ENCODE peak calls at places on chromosome 7, in ten cellular contexts. One of them, this sample, is unnamed.

GRCh38 chr7:42315631-42316030 is 78.6 kb upstream of the GLI3 start:
- DNase-seq in stimulated activated CD4-positive, alpha-beta T cell treated with anti-CD3 and anti-CD28 coated beads, Interleukin-2, amount 100 ng/mL, for 48 hours: no peak
- DNase-seq in effector CD4-positive, alpha-beta T cell: no peak
- DNase-seq in GM13976: no peak
- DNase-seq in activated naive CD8-positive, alpha-beta T cell treated with anti-CD3 and anti-CD28 coated beads, Interleukin-2, amount 50 U/mL, for 24 hours: no peak
- DNase-seq in NAMALWA: peak
- DNase-seq in ACHN: no peak
- DNase-seq in fibroblast of the conjunctiva: no peak
- DNase-seq in IMR-90: peak
- DNase-seq in iris pigment epithelial cell: peak
- DNase-seq in this sample: no peak

GRCh38 chr7:94477878-94478277 is 31.7 kb upstream of the CASD1 start:
- DNase-seq in GM13976: no peak
- DNase-seq in NAMALWA: no peak
- DNase-seq in effector CD4-positive, alpha-beta T cell: no peak
- DNase-seq in activated naive CD8-positive, alpha-beta T cell treated with anti-CD3 and anti-CD28 coated beads, Interleukin-2, amount 50 U/mL, for 24 hours: no peak
- DNase-seq in ACHN: no peak
- DNase-seq in fibroblast of the conjunctiva: no peak
- DNase-seq in IMR-90: no peak
- DNase-seq in iris pigment epithelial cell: no peak
- DNase-seq in stimulated activated CD4-positive, alpha-beta T cell treated with anti-CD3 and anti-CD28 coated beads, Interleukin-2, amount 100 ng/mL, for 48 hours: no peak
- DNase-seq in this sample: no peak

GRCh38 chr7:74586258-74587200 is 71.0 kb upstream of the GTF2I start:
- DNase-seq in effector CD4-positive, alpha-beta T cell: no peak
- DNase-seq in stimulated activated CD4-positive, alpha-beta T cell treated with anti-CD3 and anti-CD28 coated beads, Interleukin-2, amount 100 ng/mL, for 48 hours: no peak
- DNase-seq in iris pigment epithelial cell: peak
- DNase-seq in IMR-90: no peak
- DNase-seq in ACHN: peak
- DNase-seq in GM13976: no peak
- DNase-seq in fibroblast of the conjunctiva: no peak
- DNase-seq in activated naive CD8-positive, alpha-beta T cell treated with anti-CD3 and anti-CD28 coated beads, Interleukin-2, amount 50 U/mL, for 24 hours: no peak
- DNase-seq in NAMALWA: no peak
- DNase-seq in this sample: no peak

GRCh38 chr7:106566672-106567071 is 94.3 kb downstream of the CCDC71L start:
- DNase-seq in IMR-90: no peak
- DNase-seq in effector CD4-positive, alpha-beta T cell: no peak
- DNase-seq in NAMALWA: no peak
- DNase-seq in activated naive CD8-positive, alpha-beta T cell treated with anti-CD3 and anti-CD28 coated beads, Interleukin-2, amount 50 U/mL, for 24 hours: no peak
- DNase-seq in GM13976: no peak
- DNase-seq in stimulated activated CD4-positive, alpha-beta T cell treated with anti-CD3 and anti-CD28 coated beads, Interleukin-2, amount 100 ng/mL, for 48 hours: no peak
- DNase-seq in iris pigment epithelial cell: no peak
- DNase-seq in ACHN: no peak
- DNase-seq in fibroblast of the conjunctiva: peak
- DNase-seq in this sample: no peak

GRCh38 chr7:45089314-45089891 is 634 bp upstream of the NACAD start:
- DNase-seq in effector CD4-positive, alpha-beta T cell: peak
- DNase-seq in iris pigment epithelial cell: peak
- DNase-seq in activated naive CD8-positive, alpha-beta T cell treated with anti-CD3 and anti-CD28 coated beads, Interleukin-2, amount 50 U/mL, for 24 hours: peak
- DNase-seq in fibroblast of the conjunctiva: no peak
- DNase-seq in IMR-90: peak
- DNase-seq in stimulated activated CD4-positive, alpha-beta T cell treated with anti-CD3 and anti-CD28 coated beads, Interleukin-2, amount 100 ng/mL, for 48 hours: peak
- DNase-seq in NAMALWA: peak
- DNase-seq in GM13976: peak
- DNase-seq in ACHN: peak
- DNase-seq in this sample: peak

GRCh38 chr7:149334930-149335329 is 72.9 kb downstream of the ZNF783 start:
- DNase-seq in NAMALWA: no peak
- DNase-seq in GM13976: no peak
- DNase-seq in effector CD4-positive, alpha-beta T cell: no peak
- DNase-seq in ACHN: no peak
- DNase-seq in stimulated activated CD4-positive, alpha-beta T cell treated with anti-CD3 and anti-CD28 coated beads, Interleukin-2, amount 100 ng/mL, for 48 hours: no peak
- DNase-seq in IMR-90: no peak
- DNase-seq in fibroblast of the conjunctiva: no peak
- DNase-seq in activated naive CD8-positive, alpha-beta T cell treated with anti-CD3 and anti-CD28 coated beads, Interleukin-2, amount 50 U/mL, for 24 hours: no peak
- DNase-seq in iris pigment epithelial cell: peak
- DNase-seq in this sample: no peak

GRCh38 chr7:2840458-2840857 is 3.6 kb downstream of the GNA12 start:
- DNase-seq in effector CD4-positive, alpha-beta T cell: no peak
- DNase-seq in activated naive CD8-positive, alpha-beta T cell treated with anti-CD3 and anti-CD28 coated beads, Interleukin-2, amount 50 U/mL, for 24 hours: no peak
- DNase-seq in iris pigment epithelial cell: no peak
- DNase-seq in GM13976: no peak
- DNase-seq in stimulated activated CD4-positive, alpha-beta T cell treated with anti-CD3 and anti-CD28 coated beads, Interleukin-2, amount 100 ng/mL, for 48 hours: no peak
- DNase-seq in IMR-90: no peak
- DNase-seq in NAMALWA: no peak
- DNase-seq in fibroblast of the conjunctiva: no peak
- DNase-seq in ACHN: no peak
- DNase-seq in this sample: no peak

GRCh38 chr7:141701489-141702046 is 398 bp downstream of the DENND11 start:
- DNase-seq in NAMALWA: peak
- DNase-seq in IMR-90: no peak
- DNase-seq in effector CD4-positive, alpha-beta T cell: peak
- DNase-seq in stimulated activated CD4-positive, alpha-beta T cell treated with anti-CD3 and anti-CD28 coated beads, Interleukin-2, amount 100 ng/mL, for 48 hours: peak
- DNase-seq in ACHN: peak
- DNase-seq in iris pigment epithelial cell: no peak
- DNase-seq in GM13976: peak
- DNase-seq in fibroblast of the conjunctiva: no peak
- DNase-seq in activated naive CD8-positive, alpha-beta T cell treated with anti-CD3 and anti-CD28 coated beads, Interleukin-2, amount 50 U/mL, for 24 hours: peak
- DNase-seq in this sample: peak

GRCh38 chr7:50153141-50153540 is 60.1 kb upstream of the ZPBP start:
- DNase-seq in NAMALWA: peak
- DNase-seq in ACHN: no peak
- DNase-seq in stimulated activated CD4-positive, alpha-beta T cell treated with anti-CD3 and anti-CD28 coated beads, Interleukin-2, amount 100 ng/mL, for 48 hours: no peak
- DNase-seq in activated naive CD8-positive, alpha-beta T cell treated with anti-CD3 and anti-CD28 coated beads, Interleukin-2, amount 50 U/mL, for 24 hours: no peak
- DNase-seq in effector CD4-positive, alpha-beta T cell: no peak
- DNase-seq in fibroblast of the conjunctiva: no peak
- DNase-seq in GM13976: no peak
- DNase-seq in iris pigment epithelial cell: no peak
- DNase-seq in IMR-90: no peak
- DNase-seq in this sample: peak

GRCh38 chr7:4665661-4666060 is 16.4 kb upstream of the FOXK1 start:
- DNase-seq in effector CD4-positive, alpha-beta T cell: no peak
- DNase-seq in NAMALWA: no peak
- DNase-seq in ACHN: no peak
- DNase-seq in stimulated activated CD4-positive, alpha-beta T cell treated with anti-CD3 and anti-CD28 coated beads, Interleukin-2, amount 100 ng/mL, for 48 hours: no peak
- DNase-seq in IMR-90: peak
- DNase-seq in GM13976: no peak
- DNase-seq in iris pigment epithelial cell: peak
- DNase-seq in fibroblast of the conjunctiva: peak
- DNase-seq in activated naive CD8-positive, alpha-beta T cell treated with anti-CD3 and anti-CD28 coated beads, Interleukin-2, amount 50 U/mL, for 24 hours: no peak
- DNase-seq in this sample: no peak

GRCh38 chr7:118478236-118478635 is 253.7 kb downstream of the ANKRD7 start:
- DNase-seq in stimulated activated CD4-positive, alpha-beta T cell treated with anti-CD3 and anti-CD28 coated beads, Interleukin-2, amount 100 ng/mL, for 48 hours: no peak
- DNase-seq in ACHN: no peak
- DNase-seq in fibroblast of the conjunctiva: no peak
- DNase-seq in effector CD4-positive, alpha-beta T cell: no peak
- DNase-seq in IMR-90: no peak
- DNase-seq in GM13976: no peak
- DNase-seq in iris pigment epithelial cell: no peak
- DNase-seq in activated naive CD8-positive, alpha-beta T cell treated with anti-CD3 and anti-CD28 coated beads, Interleukin-2, amount 50 U/mL, for 24 hours: no peak
- DNase-seq in NAMALWA: no peak
- DNase-seq in this sample: no peak

GRCh38 chr7:140542226-140542625 is 62.9 kb upstream of the MKRN1 start:
- DNase-seq in IMR-90: peak
- DNase-seq in effector CD4-positive, alpha-beta T cell: no peak
- DNase-seq in ACHN: no peak
- DNase-seq in activated naive CD8-positive, alpha-beta T cell treated with anti-CD3 and anti-CD28 coated beads, Interleukin-2, amount 50 U/mL, for 24 hours: no peak
- DNase-seq in fibroblast of the conjunctiva: peak
- DNase-seq in NAMALWA: no peak
- DNase-seq in iris pigment epithelial cell: peak
- DNase-seq in stimulated activated CD4-positive, alpha-beta T cell treated with anti-CD3 and anti-CD28 coated beads, Interleukin-2, amount 100 ng/mL, for 48 hours: no peak
- DNase-seq in GM13976: no peak
- DNase-seq in this sample: no peak

GRCh38 chr7:13879994-13880686 is 109.3 kb downstream of the ETV1 start:
- DNase-seq in NAMALWA: no peak
- DNase-seq in IMR-90: peak
- DNase-seq in effector CD4-positive, alpha-beta T cell: no peak
- DNase-seq in GM13976: no peak
- DNase-seq in iris pigment epithelial cell: peak
- DNase-seq in activated naive CD8-positive, alpha-beta T cell treated with anti-CD3 and anti-CD28 coated beads, Interleukin-2, amount 50 U/mL, for 24 hours: no peak
- DNase-seq in ACHN: no peak
- DNase-seq in fibroblast of the conjunctiva: no peak
- DNase-seq in stimulated activated CD4-positive, alpha-beta T cell treated with anti-CD3 and anti-CD28 coated beads, Interleukin-2, amount 100 ng/mL, for 48 hours: no peak
- DNase-seq in this sample: no peak

GRCh38 chr7:150845471-150845870 is 6.8 kb upstream of the AOC1 start:
- DNase-seq in NAMALWA: no peak
- DNase-seq in ACHN: no peak
- DNase-seq in effector CD4-positive, alpha-beta T cell: no peak
- DNase-seq in fibroblast of the conjunctiva: no peak
- DNase-seq in IMR-90: no peak
- DNase-seq in activated naive CD8-positive, alpha-beta T cell treated with anti-CD3 and anti-CD28 coated beads, Interleukin-2, amount 50 U/mL, for 24 hours: no peak
- DNase-seq in stimulated activated CD4-positive, alpha-beta T cell treated with anti-CD3 and anti-CD28 coated beads, Interleukin-2, amount 100 ng/mL, for 48 hours: no peak
- DNase-seq in iris pigment epithelial cell: no peak
- DNase-seq in GM13976: no peak
- DNase-seq in this sample: no peak

GRCh38 chr7:7810380-7810779 is 92.0 kb upstream of the RPA3 start:
- DNase-seq in fibroblast of the conjunctiva: no peak
- DNase-seq in activated naive CD8-positive, alpha-beta T cell treated with anti-CD3 and anti-CD28 coated beads, Interleukin-2, amount 50 U/mL, for 24 hours: no peak
- DNase-seq in ACHN: no peak
- DNase-seq in GM13976: no peak
- DNase-seq in IMR-90: no peak
- DNase-seq in NAMALWA: no peak
- DNase-seq in iris pigment epithelial cell: no peak
- DNase-seq in stimulated activated CD4-positive, alpha-beta T cell treated with anti-CD3 and anti-CD28 coated beads, Interleukin-2, amount 100 ng/mL, for 48 hours: no peak
- DNase-seq in effector CD4-positive, alpha-beta T cell: no peak
- DNase-seq in this sample: no peak

GRCh38 chr7:72405389-72405788 is 6.7 kb downstream of the CALN1 start:
- DNase-seq in GM13976: peak
- DNase-seq in iris pigment epithelial cell: no peak
- DNase-seq in ACHN: no peak
- DNase-seq in effector CD4-positive, alpha-beta T cell: no peak
- DNase-seq in NAMALWA: no peak
- DNase-seq in fibroblast of the conjunctiva: no peak
- DNase-seq in stimulated activated CD4-positive, alpha-beta T cell treated with anti-CD3 and anti-CD28 coated beads, Interleukin-2, amount 100 ng/mL, for 48 hours: no peak
- DNase-seq in activated naive CD8-positive, alpha-beta T cell treated with anti-CD3 and anti-CD28 coated beads, Interleukin-2, amount 50 U/mL, for 24 hours: no peak
- DNase-seq in IMR-90: no peak
- DNase-seq in this sample: no peak

GRCh38 chr7:103598326-103598905 is 152.4 kb upstream of the SLC26A5 start:
- DNase-seq in NAMALWA: no peak
- DNase-seq in fibroblast of the conjunctiva: no peak
- DNase-seq in IMR-90: no peak
- DNase-seq in stimulated activated CD4-positive, alpha-beta T cell treated with anti-CD3 and anti-CD28 coated beads, Interleukin-2, amount 100 ng/mL, for 48 hours: no peak
- DNase-seq in ACHN: no peak
- DNase-seq in activated naive CD8-positive, alpha-beta T cell treated with anti-CD3 and anti-CD28 coated beads, Interleukin-2, amount 50 U/mL, for 24 hours: no peak
- DNase-seq in GM13976: no peak
- DNase-seq in effector CD4-positive, alpha-beta T cell: no peak
- DNase-seq in iris pigment epithelial cell: no peak
- DNase-seq in this sample: no peak

GRCh38 chr7:114297121-114297520 is 117.5 kb upstream of the FOXP2 start:
- DNase-seq in GM13976: no peak
- DNase-seq in NAMALWA: no peak
- DNase-seq in ACHN: no peak
- DNase-seq in activated naive CD8-positive, alpha-beta T cell treated with anti-CD3 and anti-CD28 coated beads, Interleukin-2, amount 50 U/mL, for 24 hours: no peak
- DNase-seq in stimulated activated CD4-positive, alpha-beta T cell treated with anti-CD3 and anti-CD28 coated beads, Interleukin-2, amount 100 ng/mL, for 48 hours: no peak
- DNase-seq in fibroblast of the conjunctiva: no peak
- DNase-seq in IMR-90: no peak
- DNase-seq in iris pigment epithelial cell: no peak
- DNase-seq in effector CD4-positive, alpha-beta T cell: no peak
- DNase-seq in this sample: no peak

GRCh38 chr7:105934577-105935185 is 28.4 kb upstream of the CDHR3 start:
- DNase-seq in fibroblast of the conjunctiva: peak
- DNase-seq in NAMALWA: peak
- DNase-seq in GM13976: no peak
- DNase-seq in IMR-90: peak
- DNase-seq in iris pigment epithelial cell: peak
- DNase-seq in activated naive CD8-positive, alpha-beta T cell treated with anti-CD3 and anti-CD28 coated beads, Interleukin-2, amount 50 U/mL, for 24 hours: no peak
- DNase-seq in ACHN: peak
- DNase-seq in effector CD4-positive, alpha-beta T cell: no peak
- DNase-seq in stimulated activated CD4-positive, alpha-beta T cell treated with anti-CD3 and anti-CD28 coated beads, Interleukin-2, amount 100 ng/mL, for 48 hours: no peak
- DNase-seq in this sample: no peak

GRCh38 chr7:112450807-112451661 is 774 bp downstream of the IFRD1 start:
- DNase-seq in activated naive CD8-positive, alpha-beta T cell treated with anti-CD3 and anti-CD28 coated beads, Interleukin-2, amount 50 U/mL, for 24 hours: peak
- DNase-seq in iris pigment epithelial cell: peak
- DNase-seq in effector CD4-positive, alpha-beta T cell: peak
- DNase-seq in GM13976: peak
- DNase-seq in NAMALWA: peak
- DNase-seq in IMR-90: peak
- DNase-seq in stimulated activated CD4-positive, alpha-beta T cell treated with anti-CD3 and anti-CD28 coated beads, Interleukin-2, amount 100 ng/mL, for 48 hours: peak
- DNase-seq in fibroblast of the conjunctiva: peak
- DNase-seq in ACHN: peak
- DNase-seq in this sample: peak

GRCh38 chr7:95843286-95843685 is 70.9 kb downstream of the DYNC1I1 start:
- DNase-seq in fibroblast of the conjunctiva: no peak
- DNase-seq in NAMALWA: peak
- DNase-seq in effector CD4-positive, alpha-beta T cell: no peak
- DNase-seq in iris pigment epithelial cell: peak
- DNase-seq in activated naive CD8-positive, alpha-beta T cell treated with anti-CD3 and anti-CD28 coated beads, Interleukin-2, amount 50 U/mL, for 24 hours: no peak
- DNase-seq in stimulated activated CD4-positive, alpha-beta T cell treated with anti-CD3 and anti-CD28 coated beads, Interleukin-2, amount 100 ng/mL, for 48 hours: no peak
- DNase-seq in IMR-90: no peak
- DNase-seq in ACHN: peak
- DNase-seq in GM13976: no peak
- DNase-seq in this sample: no peak

GRCh38 chr7:150988230-150989226 is 2.3 kb upstream of the NOS3 start:
- DNase-seq in IMR-90: no peak
- DNase-seq in effector CD4-positive, alpha-beta T cell: peak
- DNase-seq in fibroblast of the conjunctiva: no peak
- DNase-seq in iris pigment epithelial cell: no peak
- DNase-seq in activated naive CD8-positive, alpha-beta T cell treated with anti-CD3 and anti-CD28 coated beads, Interleukin-2, amount 50 U/mL, for 24 hours: peak
- DNase-seq in ACHN: peak
- DNase-seq in stimulated activated CD4-positive, alpha-beta T cell treated with anti-CD3 and anti-CD28 coated beads, Interleukin-2, amount 100 ng/mL, for 48 hours: peak
- DNase-seq in GM13976: peak
- DNase-seq in NAMALWA: peak
- DNase-seq in this sample: no peak

GRCh38 chr7:104982773-104983619 is 31.0 kb upstream of the KMT2E start:
- DNase-seq in ACHN: no peak
- DNase-seq in iris pigment epithelial cell: no peak
- DNase-seq in effector CD4-positive, alpha-beta T cell: no peak
- DNase-seq in stimulated activated CD4-positive, alpha-beta T cell treated with anti-CD3 and anti-CD28 coated beads, Interleukin-2, amount 100 ng/mL, for 48 hours: no peak
- DNase-seq in fibroblast of the conjunctiva: no peak
- DNase-seq in NAMALWA: peak
- DNase-seq in activated naive CD8-positive, alpha-beta T cell treated with anti-CD3 and anti-CD28 coated beads, Interleukin-2, amount 50 U/mL, for 24 hours: no peak
- DNase-seq in GM13976: no peak
- DNase-seq in IMR-90: no peak
- DNase-seq in this sample: no peak

GRCh38 chr7:33807779-33808482 is 97.4 kb upstream of the BMPER start:
- DNase-seq in GM13976: peak
- DNase-seq in fibroblast of the conjunctiva: peak
- DNase-seq in NAMALWA: peak
- DNase-seq in IMR-90: peak
- DNase-seq in ACHN: peak
- DNase-seq in iris pigment epithelial cell: peak
- DNase-seq in effector CD4-positive, alpha-beta T cell: no peak
- DNase-seq in stimulated activated CD4-positive, alpha-beta T cell treated with anti-CD3 and anti-CD28 coated beads, Interleukin-2, amount 100 ng/mL, for 48 hours: peak
- DNase-seq in activated naive CD8-positive, alpha-beta T cell treated with anti-CD3 and anti-CD28 coated beads, Interleukin-2, amount 50 U/mL, for 24 hours: peak
- DNase-seq in this sample: no peak

GRCh38 chr7:29287366-29287765 is 92.8 kb downstream of the CHN2 start:
- DNase-seq in ACHN: peak
- DNase-seq in iris pigment epithelial cell: peak
- DNase-seq in activated naive CD8-positive, alpha-beta T cell treated with anti-CD3 and anti-CD28 coated beads, Interleukin-2, amount 50 U/mL, for 24 hours: no peak
- DNase-seq in fibroblast of the conjunctiva: peak
- DNase-seq in stimulated activated CD4-positive, alpha-beta T cell treated with anti-CD3 and anti-CD28 coated beads, Interleukin-2, amount 100 ng/mL, for 48 hours: no peak
- DNase-seq in effector CD4-positive, alpha-beta T cell: no peak
- DNase-seq in GM13976: no peak
- DNase-seq in IMR-90: peak
- DNase-seq in NAMALWA: no peak
- DNase-seq in this sample: no peak

GRCh38 chr7:44375926-44376342 is 50.5 kb upstream of the CAMK2B start:
- DNase-seq in NAMALWA: no peak
- DNase-seq in stimulated activated CD4-positive, alpha-beta T cell treated with anti-CD3 and anti-CD28 coated beads, Interleukin-2, amount 100 ng/mL, for 48 hours: no peak
- DNase-seq in effector CD4-positive, alpha-beta T cell: no peak
- DNase-seq in IMR-90: no peak
- DNase-seq in ACHN: no peak
- DNase-seq in GM13976: peak
- DNase-seq in iris pigment epithelial cell: no peak
- DNase-seq in fibroblast of the conjunctiva: no peak
- DNase-seq in activated naive CD8-positive, alpha-beta T cell treated with anti-CD3 and anti-CD28 coated beads, Interleukin-2, amount 50 U/mL, for 24 hours: no peak
- DNase-seq in this sample: no peak

GRCh38 chr7:25821225-25821624 is 330.8 kb upstream of the NFE2L3 start:
- DNase-seq in IMR-90: no peak
- DNase-seq in effector CD4-positive, alpha-beta T cell: no peak
- DNase-seq in GM13976: no peak
- DNase-seq in ACHN: no peak
- DNase-seq in stimulated activated CD4-positive, alpha-beta T cell treated with anti-CD3 and anti-CD28 coated beads, Interleukin-2, amount 100 ng/mL, for 48 hours: no peak
- DNase-seq in fibroblast of the conjunctiva: no peak
- DNase-seq in activated naive CD8-positive, alpha-beta T cell treated with anti-CD3 and anti-CD28 coated beads, Interleukin-2, amount 50 U/mL, for 24 hours: no peak
- DNase-seq in NAMALWA: peak
- DNase-seq in iris pigment epithelial cell: no peak
- DNase-seq in this sample: no peak

GRCh38 chr7:30562909-30563308 is 31.8 kb upstream of the GARS1 start:
- DNase-seq in IMR-90: no peak
- DNase-seq in iris pigment epithelial cell: no peak
- DNase-seq in ACHN: no peak
- DNase-seq in fibroblast of the conjunctiva: no peak
- DNase-seq in activated naive CD8-positive, alpha-beta T cell treated with anti-CD3 and anti-CD28 coated beads, Interleukin-2, amount 50 U/mL, for 24 hours: no peak
- DNase-seq in GM13976: no peak
- DNase-seq in stimulated activated CD4-positive, alpha-beta T cell treated with anti-CD3 and anti-CD28 coated beads, Interleukin-2, amount 100 ng/mL, for 48 hours: no peak
- DNase-seq in effector CD4-positive, alpha-beta T cell: no peak
- DNase-seq in NAMALWA: no peak
- DNase-seq in this sample: no peak